ENCODE peak calls at places on chromosomes 4 and X, in eight cellular contexts. L is GM23338, X is HCT116, P is neural progenitor cell, N is GM23248, T is PC-3, A is SK-N-SH, D is hepatocyte. B is an unnamed sample.

GRCh38 chr4:117699595-117699994 is 334.7 kb upstream of the NDST3 start:
- DNase-seq in L (no peak), X (no peak), P (no peak), N (no peak), T (no peak), A (no peak), D (no peak), B (no peak)

GRCh38 chrX:67585401-67585800 is 41.6 kb downstream of the AR start:
- DNase-seq in L (no peak), X (no peak), P (no peak), N (peak; percentile 34), T (no peak), A (no peak), D (no peak), B (no peak)

GRCh38 chrX:155745792-155746191 is 133.0 kb upstream of the TMLHE start:
- DNase-seq in L (no peak), X (peak; percentile 12), P (no peak), N (peak; percentile 44), T (peak; percentile 46), A (no peak), D (peak; percentile 46), B (no peak)

GRCh38 chr4:123505077-123505456 is 108.5 kb downstream of the SPRY1 start:
- DNase-seq in L (peak; percentile 67), X (no peak), P (peak; percentile 27), N (no peak), T (peak; percentile 16), A (no peak), D (peak; percentile 46), B (peak; percentile 60)

GRCh38 chr4:36747277-36748129 is 466.1 kb downstream of the DTHD1 start:
- DNase-seq in L (peak; percentile 52), X (no peak), P (no peak), N (no peak), T (no peak), A (no peak), D (no peak), B (no peak)

GRCh38 chrX:57906790-57907189 is 3.5 kb downstream of the ZXDA start:
- DNase-seq in L (no peak), X (no peak), P (no peak), N (peak; percentile 73), T (no peak), A (no peak), D (no peak), B (no peak)

GRCh38 chr4:76363556-76364290 is 57.2 kb downstream of the STBD1 start:
- DNase-seq in L (no peak), X (no peak), P (no peak), N (peak; percentile 32), T (no peak), A (no peak), D (no peak), B (no peak)

GRCh38 chr4:114005569-114006442 is 26.4 kb upstream of the ARSJ start:
- DNase-seq in L (peak; percentile 40), X (no peak), P (no peak), N (peak; percentile 84), T (peak; percentile 80), A (no peak), D (no peak), B (no peak)

GRCh38 chr4:56086073-56086521 is 137.4 kb downstream of the CEP135 start:
- DNase-seq in L (peak; percentile 58), X (no peak), P (peak; percentile 23), N (no peak), T (no peak), A (no peak), D (peak; percentile 17), B (no peak)

GRCh38 chrX:2958199-2958598 is 29.1 kb upstream of the ARSD start:
- DNase-seq in L (no peak), X (no peak), P (no peak), N (no peak), T (no peak), A (no peak), D (no peak), B (no peak)

GRCh38 chr4:157075811-157076577 is at the start of gene GLRB:
- DNase-seq in L (peak; percentile 54), X (no peak), P (peak; percentile 67), N (peak; percentile 66), T (peak; percentile 38), A (peak; percentile 89), D (peak; percentile 71), B (no peak)

GRCh38 chrX:12956704-12957541 is 18.0 kb upstream of the TMSB4X start:
- DNase-seq in L (peak; percentile 41), X (peak; percentile 37), P (no peak), N (peak; percentile 35), T (peak; percentile 55), A (peak; percentile 4), D (peak; percentile 45), B (peak; percentile 92)

GRCh38 chrX:25277574-25277973 is 261.8 kb upstream of the ARX start:
- DNase-seq in L (no peak), X (no peak), P (peak; percentile 3), N (no peak), T (no peak), A (no peak), D (no peak), B (no peak)

GRCh38 chrX:10177004-10177396 is 20.2 kb downstream of the CLCN4 start:
- DNase-seq in L (no peak), X (no peak), P (no peak), N (no peak), T (no peak), A (no peak), D (no peak), B (no peak)

GRCh38 chr4:149746281-149746680 is 69.4 kb downstream of the IQCM start:
- DNase-seq in L (no peak), X (no peak), P (no peak), N (no peak), T (no peak), A (no peak), D (no peak), B (no peak)

DNA sequence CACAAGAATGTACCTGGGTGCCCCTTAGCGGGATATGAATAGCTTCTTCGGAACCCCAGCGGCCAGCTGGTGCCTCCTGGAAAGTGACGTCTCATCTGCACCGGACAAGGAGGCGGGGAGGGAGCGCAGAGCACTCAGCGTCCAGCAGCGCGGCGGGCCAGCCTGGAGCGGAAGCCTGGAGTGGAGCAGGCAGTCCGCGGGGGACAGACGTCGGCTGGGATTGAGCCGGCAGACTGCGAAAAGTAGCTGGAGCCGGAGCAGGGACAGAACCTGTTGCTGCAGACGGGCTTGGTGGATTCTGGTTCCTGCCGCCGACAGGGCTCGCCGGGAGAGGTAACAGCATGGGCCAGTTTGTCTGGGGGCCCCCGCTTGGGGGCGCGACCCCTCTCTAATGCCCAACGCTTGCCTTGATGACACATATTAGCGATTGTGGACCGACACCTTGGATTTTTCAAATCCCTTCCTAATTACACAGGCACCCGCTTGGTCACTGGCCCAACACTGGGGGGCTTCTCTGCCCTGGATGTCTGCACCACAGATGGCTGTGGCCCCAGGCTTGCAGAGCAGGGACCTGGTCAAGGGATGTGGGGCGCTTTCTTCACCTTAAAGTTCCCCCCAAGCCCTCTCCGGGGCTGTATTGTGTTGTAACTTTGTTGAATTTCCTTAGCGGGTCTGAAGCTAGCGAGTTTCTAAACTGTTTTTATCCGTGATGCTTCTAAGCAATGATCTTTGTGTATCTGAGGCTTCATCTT is at the start of gene NPFFR2:
- DNase-seq in L (peak; percentile 76), X (no peak), P (peak; percentile 77), N (no peak), T (no peak), A (peak; percentile 62), D (peak; percentile 64), B (no peak)
- H3K4me2 ChIP-seq in L (peak within 1 kb of the TSS; percentile 79), X (no peak within 1 kb of the TSS), P (peak within 1 kb of the TSS; percentile 83), N (no peak within 1 kb of the TSS), T (no peak within 1 kb of the TSS), A (peak within 1 kb of the TSS; percentile 71), D (peak within 1 kb of the TSS; percentile 93), B (no peak within 1 kb of the TSS)

GRCh38 chr4:75142850-75143249 is 209.9 kb downstream of the PARM1 start:
- DNase-seq in L (no peak), X (no peak), P (no peak), N (no peak), T (peak; percentile 83), A (no peak), D (no peak), B (no peak)
- H3K4me3 ChIP-seq in L (no peak overlapping the region), X (no peak overlapping the region), P (no peak overlapping the region), N (no peak overlapping the region), T (no peak overlapping the region), A (no peak overlapping the region), D (no peak overlapping the region), B (no peak overlapping the region)

GRCh38 chrX:69178592-69178991 is 13.3 kb upstream of the PJA1 start:
- DNase-seq in L (no peak), X (no peak), P (no peak), N (no peak), T (no peak), A (no peak), D (no peak), B (no peak)
- TF ChIP-seq EZH2phosphoT487 in L (no peak), X (no peak), P (no peak), N (no peak), T (no peak), A (no peak), D (no peak), B (no peak)

GRCh38 chr4:16745887-16746286 is 152.6 kb downstream of the LDB2 start:
- DNase-seq in L (no peak), X (no peak), P (no peak), N (no peak), T (no peak), A (no peak), D (peak; percentile 31), B (no peak)
- H3K4me2 ChIP-seq in L (no peak overlapping the region), X (no peak overlapping the region), P (no peak overlapping the region), N (no peak overlapping the region), T (no peak overlapping the region), A (no peak overlapping the region), D (no peak overlapping the region), B (no peak overlapping the region)

DNA sequence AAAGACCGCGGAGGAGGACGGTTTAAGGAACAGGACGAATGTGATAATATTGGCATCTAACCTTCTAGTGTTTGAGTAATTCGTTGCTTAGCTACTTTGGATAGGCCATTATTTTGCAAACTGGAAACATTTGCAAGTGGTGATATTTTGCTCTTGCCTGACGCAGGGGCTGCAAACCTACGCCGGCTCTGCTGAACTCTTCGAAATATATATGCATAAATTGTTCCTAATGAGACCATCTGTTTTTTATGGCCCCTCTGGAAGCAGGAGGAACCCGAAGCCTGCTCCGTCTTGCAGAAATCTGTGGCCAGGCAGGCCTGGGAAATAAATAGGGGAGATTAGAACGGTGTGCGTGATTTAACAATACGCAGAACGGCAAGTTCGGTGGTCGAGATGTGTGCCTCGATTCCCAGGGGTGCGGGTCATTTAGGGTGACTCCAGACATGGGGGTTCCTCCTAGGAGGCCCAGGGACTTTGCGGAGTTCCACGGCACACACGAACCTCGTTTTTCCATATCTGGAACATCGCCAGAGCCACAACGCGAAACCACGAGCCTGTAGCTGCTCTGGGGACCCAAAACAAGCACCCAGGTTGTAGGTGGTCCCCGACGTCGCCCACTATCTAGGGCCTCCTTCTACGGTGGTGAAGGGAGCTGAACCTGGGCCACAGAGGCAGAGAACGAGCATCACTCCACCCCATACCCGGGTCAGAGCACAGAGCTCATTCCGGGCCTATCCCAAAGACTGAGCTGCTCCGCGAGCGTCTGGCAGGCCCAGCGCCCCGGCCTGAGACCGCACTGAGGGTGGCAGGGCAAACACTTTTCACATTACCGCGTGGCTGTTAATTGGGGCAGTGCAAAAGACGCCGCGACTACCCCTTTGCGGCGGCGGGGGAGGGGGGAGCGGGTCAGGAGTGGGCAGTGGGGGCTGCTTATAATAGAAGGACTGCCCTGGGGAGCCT is 89.7 kb downstream of the BCOR start:
- DNase-seq in L (peak; percentile 24), X (no peak), P (peak; percentile 49), N (no peak), T (no peak), A (peak; percentile 43), D (no peak), B (no peak)
- H3K4me3 ChIP-seq in L (peak overlapping the region; percentile 58), X (no peak overlapping the region), P (peak overlapping the region; percentile 47), N (peak overlapping the region; percentile 60), T (no peak overlapping the region), A (no peak overlapping the region), D (no peak overlapping the region), B (no peak overlapping the region)